ENCODE peak calls at places on chromosomes 13 and 19, in eight cellular contexts. U, O, A, L, E, I, V and M are unnamed samples.

GRCh38 chr19:18009412-18010066 is 1.6 kb downstream of the ARRDC2 start:
- DNase-seq in U (no peak), O (peak; percentile 46), A (no peak), L (peak; percentile 66), E (no peak), I (no peak), V (peak; percentile 41), M (no peak)

GRCh38 chr13:113337556-113337955 is 26.4 kb downstream of the GRTP1 start:
- DNase-seq in U (no peak), O (no peak), A (no peak), L (peak; percentile 82), E (no peak), I (no peak), V (no peak), M (no peak)

GRCh38 chr13:98143601-98144500 is 957 bp downstream of the FARP1 start:
- DNase-seq in U (peak; percentile 53), O (peak; percentile 17), A (no peak), L (peak; percentile 60), E (no peak), I (no peak), V (peak; percentile 62), M (peak; percentile 31)

GRCh38 chr13:52782486-52783448 is 43.1 kb upstream of the CNMD start:
- DNase-seq in U (no peak), O (no peak), A (no peak), L (no peak), E (no peak), I (no peak), V (no peak), M (no peak)

GRCh38 chr19:48501446-48501960 is 10.1 kb downstream of the LMTK3 start:
- DNase-seq in U (no peak), O (peak; percentile 73), A (no peak), L (no peak), E (no peak), I (no peak), V (no peak), M (peak; percentile 97)

GRCh38 chr19:1453525-1454371 is 3.8 kb downstream of the APC2 start:
- DNase-seq in U (no peak), O (no peak), A (no peak), L (peak; percentile 61), E (no peak), I (no peak), V (peak; percentile 74), M (peak; percentile 70)

GRCh38 chr19:14391156-14391821 is 10.0 kb downstream of the ADGRE5 start:
- DNase-seq in U (no peak), O (no peak), A (no peak), L (no peak), E (no peak), I (no peak), V (no peak), M (no peak)

GRCh38 chr19:572891-573825 is 762 bp downstream of the BSG start:
- DNase-seq in U (peak; percentile 60), O (peak; percentile 52), A (no peak), L (peak; percentile 80), E (no peak), I (no peak), V (peak; percentile 80), M (peak; percentile 63)

GRCh38 chr19:30302076-30302475 is 70.1 kb upstream of the ZNF536 start:
- DNase-seq in U (no peak), O (no peak), A (no peak), L (no peak), E (no peak), I (no peak), V (no peak), M (no peak)

GRCh38 chr13:100517706-100518105 is 70.9 kb downstream of the GGACT start:
- DNase-seq in U (no peak), O (no peak), A (no peak), L (no peak), E (no peak), I (no peak), V (no peak), M (no peak)

GRCh38 chr19:16404396-16404795 is 67.4 kb downstream of the EPS15L1 start:
- DNase-seq in U (no peak), O (no peak), A (no peak), L (peak; percentile 51), E (no peak), I (no peak), V (no peak), M (no peak)

GRCh38 chr13:35984776-35985453 is 146.3 kb downstream of the DCLK1 start:
- DNase-seq in U (no peak), O (no peak), A (no peak), L (no peak), E (no peak), I (no peak), V (no peak), M (no peak)

GRCh38 chr19:49676136-49676689 is 858 bp upstream of the PRMT1 start:
- DNase-seq in U (peak; percentile 97), O (no peak), A (no peak), L (peak; percentile 92), E (peak; percentile 85), I (no peak), V (peak; percentile 92), M (peak; percentile 95)

GRCh38 chr19:7844951-7845350 is 14.9 kb downstream of the EVI5L start:
- DNase-seq in U (no peak), O (no peak), A (no peak), L (no peak), E (no peak), I (no peak), V (no peak), M (no peak)

GRCh38 chr13:96003304-96003703 is 49.9 kb downstream of the UGGT2 start:
- DNase-seq in U (peak; percentile 15), O (no peak), A (no peak), L (no peak), E (no peak), I (no peak), V (peak; percentile 17), M (peak; percentile 14)

GRCh38 chr19:6773323-6773931 is 919 bp downstream of the VAV1 start:
- DNase-seq in U (no peak), O (peak; percentile 80), A (no peak), L (peak; percentile 60), E (no peak), I (no peak), V (no peak), M (no peak)

GRCh38 chr19:10884273-10884672 is 12.9 kb downstream of the CARM1 start:
- DNase-seq in U (peak; percentile 42), O (no peak), A (no peak), L (no peak), E (no peak), I (peak; percentile 57), V (peak; percentile 73), M (peak; percentile 67)